ENCODE peak calls at places on chromosome 18, in ten cellular contexts. G is RWPE1; S is islet precursor cell; T is NCI-H1092; Z is foreskin fibroblast; U is pons; N is T-cell; Q is AG08396; Y is naive thymus-derived CD4-positive, alpha-beta T cell; V is A172. B is an unnamed sample.

GRCh38 chr18:48736861-48737260 is 198.0 kb downstream of the CTIF start:
- DNase-seq in G (no peak), S (no peak), T (no peak), Z (no peak), U (no peak), N (no peak), Q (no peak), Y (no peak), V (no peak), B (no peak)

GRCh38 chr18:36544036-36544725 is 246.7 kb downstream of the FHOD3 start:
- DNase-seq in G (peak), S (no peak), T (peak), Z (no peak), U (no peak), N (no peak), Q (peak), Y (no peak), V (no peak), B (peak)

GRCh38 chr18:55762424-55762823 is 174.4 kb upstream of the TCF4 start:
- DNase-seq in G (no peak), S (peak), T (no peak), Z (no peak), U (no peak), N (no peak), Q (no peak), Y (no peak), V (no peak), B (no peak)

GRCh38 chr18:78676622-78677482 is 302.8 kb upstream of the SALL3 start:
- DNase-seq in G (no peak), S (no peak), T (no peak), Z (no peak), U (no peak), N (no peak), Q (no peak), Y (no peak), V (no peak), B (no peak)

GRCh38 chr18:66066191-66066590 is 315.4 kb downstream of the CDH7 start:
- DNase-seq in G (no peak), S (no peak), T (no peak), Z (no peak), U (no peak), N (no peak), Q (no peak), Y (no peak), V (no peak), B (no peak)

GRCh38 chr18:2212846-2213245 is 358.5 kb downstream of the METTL4 start:
- DNase-seq in G (no peak), S (no peak), T (no peak), Z (no peak), U (no peak), N (no peak), Q (no peak), Y (no peak), V (no peak), B (no peak)

GRCh38 chr18:69599377-69599776 is 198.7 kb downstream of the DOK6 start:
- DNase-seq in G (no peak), S (no peak), T (peak), Z (no peak), U (no peak), N (no peak), Q (no peak), Y (no peak), V (no peak), B (no peak)

GRCh38 chr18:55300469-55301195 is 287.4 kb downstream of the TCF4 start:
- DNase-seq in G (no peak), S (no peak), T (peak), Z (peak), U (no peak), N (no peak), Q (peak), Y (no peak), V (no peak), B (no peak)

GRCh38 chr18:55406374-55407045 is 181.5 kb downstream of the TCF4 start:
- DNase-seq in G (no peak), S (no peak), T (peak), Z (peak), U (peak), N (no peak), Q (no peak), Y (no peak), V (peak), B (no peak)

GRCh38 chr18:77105021-77105420 is 27.6 kb downstream of the MBP start:
- DNase-seq in G (no peak), S (peak), T (no peak), Z (no peak), U (no peak), N (no peak), Q (no peak), Y (no peak), V (no peak), B (no peak)

GRCh38 chr18:60090170-60090569 is 190.4 kb downstream of the PMAIP1 start:
- DNase-seq in G (no peak), S (no peak), T (no peak), Z (no peak), U (peak), N (no peak), Q (no peak), Y (no peak), V (no peak), B (no peak)

GRCh38 chr18:48274301-48274700 is 134.9 kb downstream of the ZBTB7C start:
- DNase-seq in G (no peak), S (no peak), T (no peak), Z (no peak), U (no peak), N (no peak), Q (no peak), Y (no peak), V (no peak), B (no peak)

GRCh38 chr18:29328932-29329331 is 1152.0 kb upstream of the CDH2 start:
- DNase-seq in G (no peak), S (no peak), T (no peak), Z (no peak), U (no peak), N (no peak), Q (no peak), Y (no peak), V (no peak), B (no peak)

GRCh38 chr18:35753306-35753910 is 171.9 kb downstream of the GALNT1 start:
- DNase-seq in G (peak), S (no peak), T (no peak), Z (peak), U (no peak), N (no peak), Q (no peak), Y (no peak), V (no peak), B (peak)

GRCh38 chr18:13048061-13048605 is 57.0 kb downstream of the CEP192 start:
- DNase-seq in G (no peak), S (no peak), T (no peak), Z (no peak), U (no peak), N (no peak), Q (no peak), Y (no peak), V (no peak), B (no peak)

GRCh38 chr18:61917870-61918269 is 25.1 kb upstream of the RNF152 start:
- DNase-seq in G (no peak), S (no peak), T (no peak), Z (no peak), U (no peak), N (no peak), Q (no peak), Y (no peak), V (no peak), B (no peak)

GRCh38 chr18:21064347-21064746 is 47.3 kb downstream of the ROCK1 start:
- DNase-seq in G (no peak), S (no peak), T (no peak), Z (peak), U (no peak), N (no peak), Q (no peak), Y (no peak), V (no peak), B (no peak)

GRCh38 chr18:24466766-24467165 is 6.3 kb downstream of the HRH4 start:
- DNase-seq in G (no peak), S (no peak), T (no peak), Z (no peak), U (no peak), N (no peak), Q (no peak), Y (no peak), V (no peak), B (no peak)

GRCh38 chr18:61845212-61845611 is 47.6 kb downstream of the RNF152 start:
- DNase-seq in G (no peak), S (no peak), T (no peak), Z (no peak), U (no peak), N (no peak), Q (no peak), Y (no peak), V (no peak), B (no peak)

GRCh38 chr18:8730080-8730827 is 24.9 kb downstream of the MTCL1 start:
- DNase-seq in G (peak), S (peak), T (no peak), Z (no peak), U (peak), N (no peak), Q (peak), Y (no peak), V (peak), B (peak)

GRCh38 chr18:75439356-75439755 is 11.9 kb upstream of the SMIM21 start:
- DNase-seq in G (no peak), S (no peak), T (no peak), Z (no peak), U (no peak), N (no peak), Q (no peak), Y (no peak), V (no peak), B (no peak)

GRCh38 chr18:34467059-34467458 is 242.3 kb upstream of the NOL4 start:
- DNase-seq in G (no peak), S (no peak), T (no peak), Z (peak), U (no peak), N (no peak), Q (no peak), Y (no peak), V (no peak), B (peak)

GRCh38 chr18:71630686-71631085 is 913.5 kb downstream of the CBLN2 start:
- DNase-seq in G (no peak), S (no peak), T (no peak), Z (peak), U (no peak), N (no peak), Q (no peak), Y (no peak), V (peak), B (no peak)

GRCh38 chr18:79424880-79425572 is 29.3 kb downstream of the NFATC1 start:
- DNase-seq in G (no peak), S (no peak), T (no peak), Z (no peak), U (no peak), N (no peak), Q (no peak), Y (no peak), V (no peak), B (no peak)

GRCh38 chr18:46155652-46156051 is 51.5 kb downstream of the HAUS1 start:
- DNase-seq in G (peak), S (peak), T (no peak), Z (peak), U (no peak), N (peak), Q (peak), Y (peak), V (peak), B (peak)

GRCh38 chr18:59446012-59446411 is 86.9 kb upstream of the LMAN1 start:
- DNase-seq in G (no peak), S (peak), T (no peak), Z (peak), U (no peak), N (no peak), Q (peak), Y (no peak), V (no peak), B (peak)

GRCh38 chr18:8656226-8656625 is 47.0 kb downstream of the RAB12 start:
- DNase-seq in G (no peak), S (no peak), T (no peak), Z (no peak), U (peak), N (no peak), Q (no peak), Y (no peak), V (no peak), B (no peak)

GRCh38 chr18:78803104-78803503 is 176.5 kb upstream of the SALL3 start:
- DNase-seq in G (no peak), S (no peak), T (no peak), Z (no peak), U (no peak), N (no peak), Q (no peak), Y (no peak), V (no peak), B (no peak)

GRCh38 chr18:11034816-11035215 is 114.6 kb downstream of the PIEZO2 start:
- DNase-seq in G (no peak), S (no peak), T (no peak), Z (peak), U (peak), N (no peak), Q (no peak), Y (no peak), V (peak), B (peak)

GRCh38 chr18:8720141-8720540 is 14.8 kb downstream of the MTCL1 start:
- DNase-seq in G (no peak), S (no peak), T (no peak), Z (no peak), U (no peak), N (no peak), Q (no peak), Y (no peak), V (no peak), B (no peak)

GRCh38 chr18:56107821-56108485 is 520.0 kb upstream of the TCF4 start:
- DNase-seq in G (no peak), S (no peak), T (no peak), Z (no peak), U (no peak), N (no peak), Q (no peak), Y (no peak), V (no peak), B (no peak)

GRCh38 chr18:49892148-49892924 is 79.0 kb upstream of the ACAA2 start:
- DNase-seq in G (peak), S (peak), T (no peak), Z (peak), U (no peak), N (no peak), Q (no peak), Y (no peak), V (peak), B (no peak)

GRCh38 chr18:60019463-60019840 is 119.7 kb downstream of the PMAIP1 start:
- DNase-seq in G (peak), S (peak), T (no peak), Z (peak), U (no peak), N (no peak), Q (peak), Y (no peak), V (peak), B (peak)

GRCh38 chr18:41751161-41751560 is 203.9 kb upstream of the PIK3C3 start:
- DNase-seq in G (peak), S (no peak), T (no peak), Z (peak), U (no peak), N (no peak), Q (no peak), Y (no peak), V (no peak), B (no peak)

B was measured in MCF 10A.